ENCODE peak calls at places on chromosome 10, in six cellular contexts. T is ovary, K is GM12878, Z is tibial nerve, C is stomach, D is IMR-90. L is an unnamed sample. For H3K4me1, the result is how much of the 10 kb centered on the place peaks cover.

GRCh38 chr10:69965919-69966662 is 86.6 kb upstream of the MACROH2A2 start:
- DNase-seq in Z (no peak), D (peak), T (no peak), K (no peak), C (peak), L (peak)

GRCh38 chr10:103855424-103855823 is at the start of gene SH3PXD2A:
- DNase-seq in D (no peak), K (no peak), C (no peak), Z (no peak), T (peak), L (no peak)

GRCh38 chr10:129966370-129966769 is 2.3 kb upstream of the EBF3 start:
- DNase-seq in D (no peak), Z (no peak), K (no peak), C (no peak), T (no peak), L (no peak)

GRCh38 chr10:1242975-1243374 is 186.8 kb downstream of the WDR37 start:
- DNase-seq in T (no peak), K (no peak), Z (no peak), C (no peak), D (no peak), L (no peak)

GRCh38 chr10:64093946-64094560 is 572.9 kb downstream of the REEP3 start:
- DNase-seq in C (no peak), K (no peak), T (no peak), Z (no peak), D (no peak), L (no peak)

GRCh38 chr10:92573798-92574544 is at the start of gene IDE:
- DNase-seq in Z (peak), T (peak), K (peak), D (peak), C (peak), L (peak)

GRCh38 chr10:108662975-108663374 is 1260.3 kb downstream of the XPNPEP1 start:
- DNase-seq in C (no peak), Z (no peak), T (no peak), K (no peak), D (no peak), L (no peak)

GRCh38 chr10:119703903-119704508 is 21.8 kb upstream of the INPP5F start:
- DNase-seq in Z (no peak), K (no peak), D (no peak), T (no peak), C (no peak), L (no peak)

GRCh38 chr10:34272316-34272715 is 542.8 kb downstream of the PARD3 start:
- DNase-seq in T (no peak), D (no peak), Z (no peak), C (no peak), K (no peak), L (no peak)
- H3K4me1 ChIP-seq in T (under half), D (under half), Z (under half), C (under half), K (under half), L (under half)

GRCh38 chr10:84549368-84549767 is 221.0 kb downstream of the CCSER2 start:
- DNase-seq in Z (no peak), K (no peak), T (no peak), C (no peak), D (no peak), L (no peak)

GRCh38 chr10:84551437-84552120 is 223.2 kb downstream of the CCSER2 start:
- DNase-seq in D (no peak), C (no peak), Z (no peak), T (no peak), K (no peak), L (no peak)

GRCh38 chr10:84546609-84547008 is 218.2 kb downstream of the CCSER2 start:
- DNase-seq in Z (no peak), D (no peak), T (no peak), C (no peak), K (no peak), L (no peak)

GRCh38 chr10:84550756-84551436 is 222.5 kb downstream of the CCSER2 start:
- DNase-seq in C (no peak), T (no peak), Z (no peak), K (no peak), D (no peak), L (no peak)

GRCh38 chr10:84548869-84549268 is 220.5 kb downstream of the CCSER2 start:
- DNase-seq in C (no peak), K (no peak), D (no peak), Z (no peak), T (no peak), L (no peak)
- H3K27ac ChIP-seq in C (no peak), K (no peak), D (no peak), Z (no peak), T (no peak), L (no peak)

GRCh38 chr10:86753638-86754434 is 2.6 kb upstream of the BMPR1A start:
- DNase-seq in T (no peak), C (no peak), Z (no peak), D (no peak), K (no peak), L (no peak)

GRCh38 chr10:86756511-86757109 is at the start of gene BMPR1A:
- DNase-seq in D (peak), K (no peak), T (peak), Z (peak), C (peak), L (no peak)

GRCh38 chr10:86757110-86757790 is 831 bp downstream of the BMPR1A start:
- DNase-seq in D (peak), T (peak), K (no peak), Z (peak), C (peak), L (peak)

GRCh38 chr10:86755454-86755739 is 1.0 kb upstream of the BMPR1A start:
- DNase-seq in C (no peak), Z (no peak), K (no peak), T (no peak), D (no peak), L (no peak)

DNA sequence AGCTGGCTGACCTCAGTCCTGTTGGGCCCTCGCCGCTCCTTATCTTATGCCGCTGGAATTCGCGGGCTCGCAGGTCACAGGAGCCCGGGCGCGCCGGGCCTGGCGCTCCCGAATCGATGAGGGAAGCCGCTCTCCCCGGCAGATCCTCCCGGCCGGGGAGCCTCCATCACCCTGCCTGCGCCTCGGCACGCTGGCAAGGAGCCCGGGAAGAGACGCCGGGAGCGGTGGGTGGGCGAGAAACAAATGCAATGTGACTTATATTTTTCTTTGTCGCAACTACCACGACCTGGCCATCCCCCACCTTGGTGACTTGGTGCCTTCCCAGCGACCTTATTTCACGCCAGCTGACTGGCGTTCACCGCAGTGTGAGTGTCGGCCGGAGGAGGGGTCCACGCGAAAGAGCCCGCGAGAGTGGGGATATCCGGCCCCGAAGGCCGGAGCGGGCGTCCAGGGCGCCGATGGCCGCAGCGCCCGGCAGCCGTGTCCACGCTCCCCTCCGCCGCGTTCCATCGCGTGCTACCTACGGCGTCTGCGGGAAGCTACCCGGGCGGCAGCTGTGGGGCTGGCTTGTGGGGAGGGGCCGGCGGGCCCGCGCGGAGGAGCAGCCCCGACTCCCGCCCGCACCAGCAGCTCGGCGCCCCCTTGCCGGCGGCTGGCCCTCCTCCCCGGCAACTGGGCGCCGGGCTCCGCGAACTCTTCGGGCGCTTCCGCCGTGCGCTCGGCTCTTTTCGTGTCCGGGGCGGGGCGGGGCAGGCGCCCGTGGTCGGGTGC is 494 bp upstream of the BMPR1A start:
- DNase-seq in Z (peak), K (no peak), D (peak), T (peak), C (peak), L (peak)
- TF ChIP-seq POLR2A in Z (peak), K (peak), D (peak), T (peak), C (peak), L (no peak)

DNA sequence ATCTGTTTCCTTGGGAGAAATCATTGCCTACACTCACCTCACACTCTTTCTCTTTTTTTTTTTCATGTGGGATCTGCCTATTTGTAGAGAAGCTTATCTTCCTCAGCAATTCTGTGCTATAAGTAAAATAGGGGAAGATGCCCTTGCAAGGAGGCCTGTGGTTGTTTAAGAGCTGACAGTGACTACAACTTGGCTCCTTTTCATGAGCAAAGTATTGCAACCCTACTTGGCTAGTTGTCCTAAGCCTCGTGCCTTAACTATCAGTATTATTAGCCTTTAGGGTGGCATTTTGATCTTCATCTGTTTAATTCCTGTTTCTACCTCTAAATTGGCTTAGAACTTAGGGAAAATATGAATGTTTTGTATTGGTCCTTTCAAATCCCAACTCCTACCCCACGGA is 56.1 kb downstream of the SLC16A12 start:
- DNase-seq in C (no peak), Z (peak), T (no peak), K (no peak), D (peak), L (no peak)
- H3K4me1 ChIP-seq in C (half or more), Z (under half), T (under half), K (under half), D (under half), L (half or more)

DNA sequence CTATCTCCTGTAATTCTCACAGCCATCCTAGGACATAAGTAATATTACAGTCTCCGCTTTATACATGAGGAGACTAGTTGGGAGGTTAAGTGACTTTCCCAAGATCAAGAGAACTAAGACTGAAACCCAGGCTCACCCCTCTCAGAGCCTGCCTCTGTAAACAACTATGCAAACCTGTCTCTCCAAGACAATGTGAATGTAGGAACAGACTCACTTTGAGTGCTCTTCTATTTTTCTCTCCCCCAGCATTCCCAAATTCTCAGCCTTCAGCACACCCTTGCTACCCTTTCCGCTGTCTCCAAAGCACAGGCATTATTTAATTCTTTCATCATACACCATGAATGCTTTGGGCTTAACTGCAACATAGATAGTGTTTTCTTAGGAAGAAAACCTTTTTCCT is 13.6 kb downstream of the ACTA2 start:
- DNase-seq in C (no peak), D (no peak), T (no peak), Z (no peak), K (no peak), L (no peak)
- H3K27ac ChIP-seq in C (peak), D (no peak), T (no peak), Z (no peak), K (no peak), L (no peak)

GRCh38 chr10:96831867-96832720 is at the start of gene LCOR:
- DNase-seq in T (peak), C (peak), K (no peak), Z (peak), D (peak), L (peak)
- TF ChIP-seq POLR2A in T (peak), C (peak), K (peak), Z (peak), D (peak), L (no peak)

L was measured in testis.